ENCODE peak calls at places on chromosomes 11 and 22, in eight cellular contexts. Z is anterior cingulate cortex; O is CD4-positive, CD25-positive, alpha-beta regulatory T cell; R is cardiac fibroblast; G is Kasumi-1; X is GM12892; A is stimulated activated naive CD4-positive, alpha-beta T cell; J is SW480. P is an unnamed sample.
A peak's percentile ranks its signal among the peaks of the same experiment; 100 is the strongest.

GRCh38 chr11:117961896-117962295 is 24.3 kb upstream of the IL10RA start:
- DNase-seq in Z (no peak), O (no peak), R (no peak), G (no peak), X (no peak), A (no peak), J (no peak), P (no peak)

GRCh38 chr11:126403039-126403438 is 47.6 kb downstream of the ST3GAL4 start:
- DNase-seq in Z (no peak), O (no peak), R (no peak), G (no peak), X (no peak), A (no peak), J (peak; percentile 32), P (peak; percentile 58)

GRCh38 chr11:115760528-115760837 is 256.3 kb upstream of the CADM1 start:
- DNase-seq in Z (no peak), O (no peak), R (no peak), G (no peak), X (no peak), A (no peak), J (no peak), P (no peak)

GRCh38 chr11:109421981-109422590 is at the start of gene C11orf87:
- DNase-seq in Z (peak; percentile 52), O (no peak), R (no peak), G (no peak), X (no peak), A (no peak), J (no peak), P (no peak)

GRCh38 chr22:47161631-47162030 is 399.2 kb downstream of the TBC1D22A start:
- DNase-seq in Z (no peak), O (no peak), R (no peak), G (no peak), X (no peak), A (no peak), J (no peak), P (no peak)

GRCh38 chr11:65095427-65095826 is 587 bp upstream of the VPS51 start:
- DNase-seq in Z (no peak), O (no peak), R (no peak), G (no peak), X (no peak), A (no peak), J (no peak), P (no peak)

GRCh38 chr11:9905562-9905961 is 241.7 kb downstream of the SWAP70 start:
- DNase-seq in Z (no peak), O (no peak), R (peak; percentile 69), G (no peak), X (no peak), A (no peak), J (no peak), P (no peak)

GRCh38 chr11:112963368-112963955 is 2.2 kb downstream of the NCAM1 start:
- DNase-seq in Z (no peak), O (no peak), R (no peak), G (no peak), X (no peak), A (no peak), J (no peak), P (no peak)

GRCh38 chr11:118607401-118608267 is at the start of gene PHLDB1:
- DNase-seq in Z (peak; percentile 42), O (peak; percentile 58), R (peak; percentile 79), G (peak; percentile 39), X (no peak), A (peak; percentile 52), J (peak; percentile 79), P (peak; percentile 68)

GRCh38 chr11:44754876-44755552 is 28.3 kb downstream of the TSPAN18 start:
- DNase-seq in Z (no peak), O (no peak), R (no peak), G (no peak), X (no peak), A (no peak), J (no peak), P (no peak)

GRCh38 chr11:113549061-113549460 is 73.9 kb upstream of the DRD2 start:
- DNase-seq in Z (no peak), O (no peak), R (no peak), G (no peak), X (no peak), A (no peak), J (no peak), P (no peak)

GRCh38 chr11:17395978-17396377 is 7.5 kb upstream of the KCNJ11 start:
- DNase-seq in Z (no peak), O (no peak), R (no peak), G (no peak), X (no peak), A (no peak), J (no peak), P (no peak)

GRCh38 chr11:118436639-118437045 is 350 bp downstream of the KMT2A start:
- DNase-seq in Z (no peak), O (peak; percentile 68), R (no peak), G (no peak), X (peak; percentile 22), A (no peak), J (no peak), P (no peak)

GRCh38 chr11:14386895-14387480 is 28.0 kb upstream of the RRAS2 start:
- DNase-seq in Z (peak; percentile 65), O (no peak), R (peak; percentile 92), G (no peak), X (no peak), A (no peak), J (no peak), P (no peak)

GRCh38 chr11:113806403-113806802 is 26.8 kb downstream of the CLDN25 start:
- DNase-seq in Z (no peak), O (no peak), R (peak; percentile 43), G (peak; percentile 48), X (no peak), A (no peak), J (peak; percentile 42), P (peak; percentile 34)

GRCh38 chr11:128299132-128299726 is 288.1 kb downstream of the ETS1 start:
- DNase-seq in Z (no peak), O (no peak), R (peak; percentile 53), G (no peak), X (no peak), A (no peak), J (no peak), P (no peak)

GRCh38 chr11:62400760-62401159 is 18.1 kb upstream of the SCGB1A1 start:
- DNase-seq in Z (peak; percentile 30), O (no peak), R (peak; percentile 59), G (no peak), X (no peak), A (no peak), J (no peak), P (no peak)

GRCh38 chr22:42684462-42685195 is 35.4 kb upstream of the CYB5R3 start:
- DNase-seq in Z (no peak), O (no peak), R (no peak), G (no peak), X (no peak), A (no peak), J (no peak), P (no peak)

GRCh38 chr22:50173221-50173982 is 2.9 kb downstream of the PANX2 start:
- DNase-seq in Z (no peak), O (no peak), R (no peak), G (peak; percentile 44), X (peak; percentile 66), A (no peak), J (no peak), P (no peak)

GRCh38 chr11:73199446-73199845 is 18.6 kb upstream of the P2RY2 start:
- DNase-seq in Z (no peak), O (no peak), R (no peak), G (no peak), X (no peak), A (no peak), J (no peak), P (no peak)

GRCh38 chr11:14907411-14908213 is 15.6 kb upstream of the CYP2R1 start:
- DNase-seq in Z (no peak), O (peak; percentile 70), R (peak; percentile 67), G (peak; percentile 43), X (no peak), A (peak; percentile 72), J (peak; percentile 31), P (peak; percentile 82)

GRCh38 chr11:47991266-47991830 is 11.0 kb downstream of the PTPRJ start:
- DNase-seq in Z (no peak), O (no peak), R (no peak), G (no peak), X (no peak), A (no peak), J (peak; percentile 87), P (peak; percentile 72)

GRCh38 chr22:44387486-44387885 is 74.7 kb upstream of the SHISAL1 start:
- DNase-seq in Z (no peak), O (no peak), R (no peak), G (no peak), X (no peak), A (no peak), J (no peak), P (no peak)

GRCh38 chr22:46119093-46119728 is 31.1 kb upstream of the PPARA start:
- DNase-seq in Z (no peak), O (no peak), R (peak; percentile 28), G (no peak), X (no peak), A (no peak), J (no peak), P (no peak)

GRCh38 chr22:40889116-40889515 is 27.2 kb upstream of the DNAJB7 start:
- DNase-seq in Z (no peak), O (no peak), R (no peak), G (no peak), X (no peak), A (no peak), J (no peak), P (no peak)

GRCh38 chr11:70328556-70328955 is 58.1 kb downstream of the PPFIA1 start:
- DNase-seq in Z (no peak), O (no peak), R (no peak), G (no peak), X (no peak), A (no peak), J (no peak), P (no peak)